ENCODE peak calls at places on chromosome 6, in eight cellular contexts. O, Q, Z, J, T, F, B and X are unnamed samples.

GRCh38 chr6:33962186-33962585 is 158.4 kb upstream of the MLN start:
- DNase-seq in O (no peak), Q (no peak), Z (no peak), J (peak; percentile 15), T (no peak), F (no peak), B (peak; percentile 59), X (no peak)

GRCh38 chr6:138455746-138456392 is 43.4 kb downstream of the NHSL1 start:
- DNase-seq in O (peak; percentile 87), Q (no peak), Z (no peak), J (peak; percentile 52), T (no peak), F (no peak), B (no peak), X (no peak)

GRCh38 chr6:5697508-5697907 is 309.2 kb downstream of the NRN1 start:
- DNase-seq in O (no peak), Q (no peak), Z (no peak), J (no peak), T (no peak), F (no peak), B (no peak), X (no peak)

GRCh38 chr6:111154981-111155380 is 67.7 kb downstream of the SLC16A10 start:
- DNase-seq in O (no peak), Q (no peak), Z (no peak), J (no peak), T (no peak), F (no peak), B (no peak), X (no peak)

GRCh38 chr6:168229368-168229752 is 90.2 kb downstream of the DACT2 start:
- DNase-seq in O (no peak), Q (no peak), Z (no peak), J (no peak), T (no peak), F (no peak), B (no peak), X (peak; percentile 4)

GRCh38 chr6:35601331-35602132 is 87.2 kb downstream of the FKBP5 start:
- DNase-seq in O (peak; percentile 72), Q (peak; percentile 47), Z (peak; percentile 17), J (peak; percentile 93), T (peak; percentile 47), F (peak; percentile 63), B (no peak), X (no peak)

GRCh38 chr6:39792501-39793450 is 600 bp downstream of the DAAM2 start:
- DNase-seq in O (no peak), Q (no peak), Z (no peak), J (no peak), T (peak; percentile 39), F (no peak), B (no peak), X (no peak)

GRCh38 chr6:134477991-134478635 is 160.2 kb upstream of the SGK1 start:
- DNase-seq in O (no peak), Q (no peak), Z (no peak), J (peak; percentile 71), T (no peak), F (no peak), B (no peak), X (no peak)

GRCh38 chr6:138514860-138515540 is 15.7 kb upstream of the NHSL1 start:
- DNase-seq in O (no peak), Q (no peak), Z (no peak), J (no peak), T (no peak), F (no peak), B (no peak), X (no peak)

GRCh38 chr6:45423111-45423900 is 45.6 kb upstream of the SUPT3H start:
- DNase-seq in O (no peak), Q (no peak), Z (peak; percentile 40), J (no peak), T (peak; percentile 38), F (peak; percentile 41), B (peak; percentile 79), X (no peak)

GRCh38 chr6:45420083-45420908 is 42.6 kb upstream of the SUPT3H start:
- DNase-seq in O (no peak), Q (no peak), Z (no peak), J (peak; percentile 64), T (no peak), F (peak; percentile 33), B (no peak), X (peak; percentile 13)

GRCh38 chr6:45420909-45421699 is 43.4 kb upstream of the SUPT3H start:
- DNase-seq in O (no peak), Q (peak; percentile 13), Z (no peak), J (no peak), T (no peak), F (no peak), B (no peak), X (no peak)

GRCh38 chr6:45422541-45423110 is 44.9 kb upstream of the SUPT3H start:
- DNase-seq in O (no peak), Q (no peak), Z (peak; percentile 33), J (peak; percentile 55), T (no peak), F (peak; percentile 46), B (no peak), X (peak; percentile 28)

GRCh38 chr6:45421700-45422540 is 44.2 kb upstream of the SUPT3H start:
- DNase-seq in O (no peak), Q (peak; percentile 11), Z (peak; percentile 55), J (peak; percentile 67), T (peak; percentile 58), F (peak; percentile 67), B (peak; percentile 83), X (peak; percentile 48)
- TF ChIP-seq POLR2A in O (no peak), Q (no peak), Z (no peak), J (no peak), T (no peak), F (no peak), B (no peak), X (no peak)

DNA sequence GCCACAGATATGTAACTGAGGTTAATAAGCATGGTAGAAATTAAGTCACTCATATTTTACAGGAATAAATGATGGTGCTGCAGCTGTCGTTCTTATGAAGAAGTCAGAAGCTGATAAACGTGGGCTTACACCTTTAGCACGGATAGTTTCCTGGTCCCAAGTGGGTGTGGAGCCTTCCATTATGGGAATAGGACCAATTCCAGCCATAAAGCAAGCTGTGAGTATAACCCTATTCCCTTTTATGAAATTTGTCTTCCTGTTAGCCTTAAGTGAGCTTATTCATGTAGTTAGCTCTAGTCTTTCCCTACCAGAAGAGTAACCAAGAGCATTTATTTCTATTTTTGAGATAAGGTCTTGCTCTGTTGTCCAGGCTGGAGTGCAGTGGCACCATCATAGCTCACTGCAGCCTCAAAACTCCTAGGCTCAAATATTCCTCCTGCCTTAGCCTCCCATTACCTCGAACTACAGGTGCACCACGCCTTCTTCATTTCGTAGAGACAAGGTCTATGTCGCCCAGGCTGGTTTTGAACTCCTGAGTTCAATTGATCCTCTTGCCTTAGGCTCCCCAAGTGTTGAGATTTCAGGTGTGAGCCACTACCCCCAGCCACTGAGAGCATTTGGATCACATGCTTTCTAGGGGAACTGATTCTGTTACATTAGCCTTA is 12.0 kb downstream of the TCP1 start:
- DNase-seq in O (no peak), Q (no peak), Z (no peak), J (no peak), T (no peak), F (no peak), B (no peak), X (no peak)
- TF ChIP-seq POLR2A in O (no peak), Q (no peak), Z (no peak), J (no peak), T (no peak), F (no peak), B (no peak), X (no peak)

GRCh38 chr6:74840953-74841352 is 364.9 kb downstream of the COL12A1 start:
- DNase-seq in O (no peak), Q (no peak), Z (no peak), J (no peak), T (no peak), F (no peak), B (no peak), X (no peak)
- TF ChIP-seq POLR2A in O (no peak), Q (no peak), Z (no peak), J (no peak), T (no peak), F (no peak), B (no peak), X (no peak)

DNA sequence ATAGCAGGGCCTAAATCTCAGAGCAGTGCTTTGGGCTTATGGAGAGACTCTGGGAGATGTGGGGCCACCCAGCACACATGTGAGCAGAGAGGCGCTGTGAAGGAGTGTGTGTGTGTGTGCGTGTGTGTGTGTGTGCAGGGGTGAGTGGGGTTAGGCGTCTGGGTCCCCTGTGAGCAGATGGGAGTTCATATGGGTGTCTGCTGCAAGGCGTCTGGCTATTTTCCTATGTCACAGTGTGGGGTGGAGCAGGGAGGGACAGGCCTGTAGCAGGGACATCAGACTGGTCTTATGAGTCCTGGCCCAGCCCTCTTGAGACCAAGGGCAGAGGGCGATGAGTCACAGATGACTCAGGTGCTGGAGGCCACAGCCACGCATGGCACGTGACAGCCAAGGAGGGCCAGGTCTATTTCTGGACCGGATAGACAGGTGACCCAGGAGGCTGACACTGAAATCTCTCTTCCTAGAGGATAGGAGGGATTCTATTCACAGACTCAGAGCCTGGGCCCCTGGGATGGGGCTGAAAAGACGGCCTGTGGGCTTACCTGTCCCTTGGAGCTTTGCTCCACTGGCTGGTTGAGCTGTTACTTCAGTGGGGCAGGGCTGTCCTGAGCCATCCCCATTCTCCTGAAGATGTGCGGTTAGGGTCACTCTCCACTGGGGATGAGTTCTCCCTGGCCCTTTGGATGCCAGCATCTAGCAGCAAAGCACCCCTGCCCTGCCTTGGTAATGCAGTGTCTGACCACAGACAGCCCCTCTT is 28.9 kb downstream of the VEGFA start:
- DNase-seq in O (peak; percentile 92), Q (peak; percentile 50), Z (peak; percentile 75), J (peak; percentile 85), T (no peak), F (peak; percentile 97), B (no peak), X (peak; percentile 84)
- TF ChIP-seq POLR2A in O (no peak), Q (no peak), Z (no peak), J (no peak), T (no peak), F (no peak), B (no peak), X (peak; percentile 33)